ENCODE peak calls at places on chromosomes 5 and 9, in ten cellular contexts. U, Q, R, X, J, S, G, T, F and L are unnamed samples.

GRCh38 chr5:31122998-31123950 is 70.2 kb upstream of the CDH6 start:
- DNase-seq in U (no peak), Q (no peak), R (no peak), X (no peak), J (no peak), S (no peak), G (no peak), T (no peak), F (no peak), L (no peak)

GRCh38 chr5:74641778-74642542 is 1.4 kb upstream of the ENC1 start:
- DNase-seq in U (no peak), Q (no peak), R (peak), X (peak), J (no peak), S (peak), G (no peak), T (no peak), F (peak), L (peak)

GRCh38 chr9:35757527-35758275 is 3.6 kb upstream of the MSMP start:
- DNase-seq in U (no peak), Q (no peak), R (no peak), X (peak), J (no peak), S (no peak), G (no peak), T (peak), F (no peak), L (no peak)

GRCh38 chr5:139709587-139710369 is 61.6 kb downstream of the CXXC5 start:
- DNase-seq in U (peak), Q (no peak), R (no peak), X (peak), J (peak), S (peak), G (no peak), T (no peak), F (no peak), L (no peak)

GRCh38 chr5:1437452-1437851 is 7.8 kb downstream of the SLC6A3 start:
- DNase-seq in U (no peak), Q (no peak), R (no peak), X (no peak), J (no peak), S (no peak), G (no peak), T (no peak), F (peak), L (peak)

GRCh38 chr5:150516011-150516410 is 8.1 kb downstream of the NDST1 start:
- DNase-seq in U (no peak), Q (no peak), R (no peak), X (no peak), J (peak), S (no peak), G (no peak), T (no peak), F (no peak), L (peak)

GRCh38 chr9:116628706-116629105 is 58.4 kb upstream of the TRIM32 start:
- DNase-seq in U (no peak), Q (no peak), R (no peak), X (no peak), J (no peak), S (no peak), G (no peak), T (no peak), F (no peak), L (no peak)

GRCh38 chr5:61245486-61245885 is 83.2 kb upstream of the SMIM15 start:
- DNase-seq in U (no peak), Q (no peak), R (no peak), X (no peak), J (no peak), S (no peak), G (no peak), T (no peak), F (no peak), L (peak)

GRCh38 chr5:41960481-41960880 is 35.4 kb downstream of the FBXO4 start:
- DNase-seq in U (no peak), Q (no peak), R (no peak), X (no peak), J (no peak), S (no peak), G (no peak), T (no peak), F (no peak), L (no peak)

GRCh38 chr5:81209869-81210268 is 23.3 kb upstream of the CKMT2 start:
- DNase-seq in U (no peak), Q (no peak), R (no peak), X (no peak), J (no peak), S (no peak), G (no peak), T (no peak), F (no peak), L (no peak)

GRCh38 chr9:98597372-98597771 is 111.4 kb downstream of the GABBR2 start:
- DNase-seq in U (no peak), Q (no peak), R (no peak), X (no peak), J (no peak), S (no peak), G (no peak), T (no peak), F (no peak), L (no peak)

GRCh38 chr5:119578937-119579336 is 50.4 kb upstream of the FAM170A start:
- DNase-seq in U (no peak), Q (no peak), R (no peak), X (peak), J (no peak), S (no peak), G (no peak), T (peak), F (peak), L (no peak)

GRCh38 chr9:107161338-107161737 is 121.7 kb upstream of the RAD23B start:
- DNase-seq in U (no peak), Q (no peak), R (no peak), X (no peak), J (no peak), S (no peak), G (no peak), T (no peak), F (peak), L (no peak)

GRCh38 chr9:93082841-93083411 is 13.1 kb upstream of the CARD19 start:
- DNase-seq in U (peak), Q (no peak), R (no peak), X (no peak), J (peak), S (no peak), G (no peak), T (no peak), F (no peak), L (no peak)

GRCh38 chr5:177312649-177313181 is 1.0 kb upstream of the MXD3 start:
- DNase-seq in U (peak), Q (no peak), R (no peak), X (peak), J (peak), S (no peak), G (no peak), T (peak), F (peak), L (peak)

GRCh38 chr5:82295144-82295543 is 17.0 kb upstream of the RPS23 start:
- DNase-seq in U (no peak), Q (no peak), R (no peak), X (no peak), J (no peak), S (no peak), G (no peak), T (peak), F (no peak), L (no peak)

GRCh38 chr9:20989923-20990341 is 41.5 kb downstream of the HACD4 start:
- DNase-seq in U (peak), Q (no peak), R (peak), X (no peak), J (peak), S (no peak), G (no peak), T (no peak), F (no peak), L (no peak)

GRCh38 chr5:180172447-180173197 is 36.4 kb downstream of the RASGEF1C start:
- DNase-seq in U (no peak), Q (no peak), R (no peak), X (peak), J (no peak), S (no peak), G (no peak), T (no peak), F (no peak), L (no peak)

GRCh38 chr5:67203701-67204074 is 7.1 kb upstream of the CD180 start:
- DNase-seq in U (no peak), Q (no peak), R (no peak), X (no peak), J (no peak), S (no peak), G (no peak), T (no peak), F (no peak), L (no peak)

GRCh38 chr5:96093340-96093739 is 131.7 kb upstream of the ELL2 start:
- DNase-seq in U (no peak), Q (no peak), R (no peak), X (no peak), J (no peak), S (no peak), G (no peak), T (no peak), F (no peak), L (no peak)

GRCh38 chr9:134861586-134862334 is 18.9 kb upstream of the FCN2 start:
- DNase-seq in U (no peak), Q (no peak), R (no peak), X (no peak), J (no peak), S (no peak), G (no peak), T (no peak), F (no peak), L (no peak)

GRCh38 chr5:177982072-177982727 is 13.8 kb downstream of the PROP1 start:
- DNase-seq in U (no peak), Q (no peak), R (no peak), X (no peak), J (no peak), S (no peak), G (no peak), T (no peak), F (no peak), L (peak)

GRCh38 chr9:133387680-133388079 is 11.5 kb downstream of the STKLD1 start:
- DNase-seq in U (no peak), Q (no peak), R (no peak), X (no peak), J (no peak), S (no peak), G (no peak), T (no peak), F (no peak), L (no peak)

GRCh38 chr9:108813951-108814601 is 41.7 kb downstream of the ACTL7B start:
- DNase-seq in U (no peak), Q (no peak), R (no peak), X (no peak), J (no peak), S (no peak), G (no peak), T (no peak), F (no peak), L (peak)

GRCh38 chr9:114314256-114314867 is 8.5 kb upstream of the ORM1 start:
- DNase-seq in U (peak), Q (no peak), R (no peak), X (no peak), J (no peak), S (no peak), G (no peak), T (no peak), F (no peak), L (no peak)

GRCh38 chr9:33843312-33843950 is 26.5 kb downstream of the UBE2R2 start:
- DNase-seq in U (no peak), Q (no peak), R (no peak), X (no peak), J (no peak), S (no peak), G (no peak), T (no peak), F (no peak), L (no peak)

GRCh38 chr5:151565971-151566370 is 25.2 kb downstream of the FAT2 start:
- DNase-seq in U (no peak), Q (no peak), R (no peak), X (no peak), J (no peak), S (no peak), G (no peak), T (no peak), F (no peak), L (no peak)

GRCh38 chr5:42337607-42338006 is 85.6 kb upstream of the GHR start:
- DNase-seq in U (no peak), Q (no peak), R (no peak), X (no peak), J (no peak), S (no peak), G (no peak), T (no peak), F (no peak), L (no peak)

GRCh38 chr5:8650197-8650596 is 781.2 kb downstream of the MTRR start:
- DNase-seq in U (no peak), Q (no peak), R (no peak), X (no peak), J (no peak), S (no peak), G (no peak), T (no peak), F (no peak), L (peak)

GRCh38 chr9:35727676-35728040 is 4.3 kb downstream of the TLN1 start:
- DNase-seq in U (no peak), Q (no peak), R (no peak), X (no peak), J (peak), S (no peak), G (no peak), T (no peak), F (no peak), L (no peak)

GRCh38 chr5:159135896-159136531 is 36.3 kb upstream of the EBF1 start:
- DNase-seq in U (no peak), Q (no peak), R (no peak), X (no peak), J (peak), S (no peak), G (no peak), T (no peak), F (no peak), L (peak)

GRCh38 chr5:180367991-180368390 is 14.9 kb upstream of the GFPT2 start:
- DNase-seq in U (no peak), Q (no peak), R (no peak), X (no peak), J (no peak), S (no peak), G (no peak), T (no peak), F (no peak), L (no peak)

GRCh38 chr5:176610430-176610763 is 441 bp upstream of the GPRIN1 start:
- DNase-seq in U (no peak), Q (no peak), R (no peak), X (no peak), J (no peak), S (no peak), G (no peak), T (no peak), F (peak), L (no peak)

GRCh38 chr9:131530546-131530929 is 525 bp downstream of the UCK1 start:
- DNase-seq in U (no peak), Q (no peak), R (no peak), X (peak), J (peak), S (no peak), G (no peak), T (peak), F (peak), L (peak)

GRCh38 chr5:160327829-160328228 is 15.5 kb upstream of the CCNJL start:
- DNase-seq in U (no peak), Q (no peak), R (no peak), X (no peak), J (no peak), S (no peak), G (no peak), T (no peak), F (no peak), L (no peak)

GRCh38 chr9:36398745-36399144 is 1.3 kb downstream of the RNF38 start:
- DNase-seq in U (no peak), Q (no peak), R (no peak), X (no peak), J (no peak), S (no peak), G (no peak), T (no peak), F (no peak), L (peak)

GRCh38 chr5:158139161-158139560 is 280.2 kb upstream of the CLINT1 start:
- DNase-seq in U (no peak), Q (no peak), R (no peak), X (no peak), J (no peak), S (no peak), G (no peak), T (no peak), F (no peak), L (peak)

GRCh38 chr5:108747111-108748009 is at the start of gene FER:
- DNase-seq in U (no peak), Q (no peak), R (peak), X (peak), J (no peak), S (peak), G (no peak), T (peak), F (no peak), L (peak)

GRCh38 chr9:70100362-70100761 is 56.7 kb downstream of the MAMDC2 start:
- DNase-seq in U (no peak), Q (no peak), R (peak), X (no peak), J (no peak), S (no peak), G (no peak), T (no peak), F (no peak), L (peak)